ENCODE peak calls at places on chromosomes 5 and 9, in five cellular contexts. V, J, L, D and G are unnamed samples.

GRCh38 chr9:70477907-70478480 is 63.5 kb upstream of the KLF9 start:
- DNase-seq in V (no peak), J (no peak), L (no peak), D (no peak), G (peak)

GRCh38 chr5:96807099-96807654 is 568 bp downstream of the ERAP1 start:
- DNase-seq in V (no peak), J (peak), L (peak), D (peak), G (peak)

GRCh38 chr9:76704601-76705204 is 59.5 kb upstream of the PCA3 start:
- DNase-seq in V (peak), J (peak), L (no peak), D (no peak), G (peak)

GRCh38 chr5:65611524-65611923 is 12.6 kb downstream of the TRIM23 start:
- DNase-seq in V (no peak), J (peak), L (no peak), D (no peak), G (no peak)

GRCh38 chr9:72753261-72753893 is 199.5 kb downstream of the ALDH1A1 start:
- DNase-seq in V (no peak), J (peak), L (no peak), D (no peak), G (peak)

GRCh38 chr5:39469173-39469572 is 44.4 kb upstream of the DAB2 start:
- DNase-seq in V (no peak), J (no peak), L (no peak), D (no peak), G (no peak)

GRCh38 chr5:139665626-139666025 is 17.5 kb downstream of the CXXC5 start:
- DNase-seq in V (no peak), J (no peak), L (no peak), D (no peak), G (no peak)

GRCh38 chr9:33185858-33186257 is 18.7 kb upstream of the B4GALT1 start:
- DNase-seq in V (no peak), J (no peak), L (no peak), D (no peak), G (no peak)

GRCh38 chr5:151463137-151464029 is 16.0 kb downstream of the SLC36A1 start:
- DNase-seq in V (no peak), J (no peak), L (no peak), D (no peak), G (no peak)

GRCh38 chr5:32326216-32326772 is 13.6 kb upstream of the MTMR12 start:
- DNase-seq in V (no peak), J (peak), L (no peak), D (no peak), G (no peak)

GRCh38 chr9:86322973-86323644 is 31.1 kb downstream of the TUT7 start:
- DNase-seq in V (peak), J (no peak), L (no peak), D (no peak), G (no peak)

GRCh38 chr9:93174976-93175375 is 9.0 kb upstream of the WNK2 start:
- DNase-seq in V (no peak), J (no peak), L (no peak), D (no peak), G (no peak)

GRCh38 chr5:176560364-176560763 is 11.2 kb downstream of the CDHR2 start:
- DNase-seq in V (no peak), J (no peak), L (peak), D (peak), G (no peak)

GRCh38 chr5:94901071-94901979 is 282.9 kb downstream of the SLF1 start:
- DNase-seq in V (no peak), J (peak), L (no peak), D (no peak), G (no peak)

GRCh38 chr9:72524820-72525539 is 3.6 kb downstream of the TMC1 start:
- DNase-seq in V (peak), J (peak), L (peak), D (peak), G (no peak)

GRCh38 chr9:109852561-109852960 is 72.6 kb downstream of the PALM2AKAP2 start:
- DNase-seq in V (no peak), J (no peak), L (no peak), D (no peak), G (no peak)